ENCODE peak calls at places on chromosomes 5 and 9, in six cellular contexts. X, O, N, Q, K and J are unnamed samples.

GRCh38 chr9:129069128-129069824 is 11.6 kb upstream of the DOLPP1 start:
- DNase-seq in X (no peak), O (peak; percentile 17), N (no peak), Q (peak; percentile 31), K (no peak), J (no peak)

GRCh38 chr9:87427851-87428506 is 69.7 kb upstream of the DAPK1 start:
- DNase-seq in X (peak; percentile 4), O (no peak), N (no peak), Q (no peak), K (no peak), J (no peak)

GRCh38 chr5:36692791-36693763 is 86.7 kb downstream of the SLC1A3 start:
- DNase-seq in X (peak; percentile 77), O (no peak), N (no peak), Q (no peak), K (peak; percentile 30), J (peak; percentile 74)

GRCh38 chr5:154849791-154850201 is 607 bp downstream of the FAXDC2 start:
- DNase-seq in X (peak; percentile 45), O (no peak), N (no peak), Q (no peak), K (no peak), J (no peak)

GRCh38 chr9:135726138-135726853 is 24.3 kb downstream of the KCNT1 start:
- DNase-seq in X (no peak), O (no peak), N (no peak), Q (no peak), K (no peak), J (no peak)

GRCh38 chr9:121246821-121247511 is 21.0 kb upstream of the GSN start:
- DNase-seq in X (peak; percentile 30), O (no peak), N (no peak), Q (no peak), K (peak; percentile 22), J (no peak)

GRCh38 chr5:56763711-56764466 is 51.5 kb upstream of the MAP3K1 start:
- DNase-seq in X (peak; percentile 30), O (no peak), N (peak; percentile 1), Q (no peak), K (no peak), J (peak; percentile 4)

GRCh38 chr5:155082401-155082800 is 68.8 kb downstream of the KIF4B start:
- DNase-seq in X (peak; percentile 82), O (no peak), N (no peak), Q (no peak), K (no peak), J (peak; percentile 14)

GRCh38 chr5:147939431-147940114 is 33.2 kb upstream of the C5orf46 start:
- DNase-seq in X (peak; percentile 79), O (no peak), N (no peak), Q (no peak), K (no peak), J (no peak)

GRCh38 chr9:76223749-76224340 is 170.4 kb downstream of the RFK start:
- DNase-seq in X (peak; percentile 66), O (no peak), N (no peak), Q (no peak), K (no peak), J (no peak)

GRCh38 chr5:53908752-53909151 is 348.3 kb downstream of the NDUFS4 start:
- DNase-seq in X (peak; percentile 73), O (no peak), N (no peak), Q (no peak), K (no peak), J (no peak)

GRCh38 chr5:9207820-9208418 is 338.0 kb downstream of the SEMA5A start:
- DNase-seq in X (peak; percentile 76), O (no peak), N (peak; percentile 35), Q (no peak), K (no peak), J (peak; percentile 49)

GRCh38 chr9:107620801-107621200 is 131.2 kb upstream of the KLF4 start:
- DNase-seq in X (no peak), O (no peak), N (no peak), Q (no peak), K (peak; percentile 51), J (no peak)

GRCh38 chr9:100208673-100209072 is 109.6 kb downstream of the INVS start:
- DNase-seq in X (no peak), O (no peak), N (no peak), Q (no peak), K (no peak), J (no peak)

GRCh38 chr9:73270967-73271722 is 119.5 kb downstream of the ANXA1 start:
- DNase-seq in X (peak; percentile 95), O (no peak), N (no peak), Q (no peak), K (no peak), J (peak; percentile 75)

GRCh38 chr9:135641745-135642144 is 2.4 kb upstream of the GLT6D1 start:
- DNase-seq in X (no peak), O (no peak), N (no peak), Q (no peak), K (no peak), J (peak; percentile 22)

GRCh38 chr5:27093296-27093695 is 54.9 kb upstream of the CDH9 start:
- DNase-seq in X (no peak), O (no peak), N (no peak), Q (no peak), K (no peak), J (no peak)

GRCh38 chr5:179801304-179802206 is 5.1 kb downstream of the MGAT4B start:
- DNase-seq in X (peak; percentile 73), O (peak; percentile 69), N (no peak), Q (peak; percentile 74), K (peak; percentile 75), J (peak; percentile 75)

GRCh38 chr9:91164724-91165520 is 196.8 kb downstream of the AUH start:
- DNase-seq in X (peak; percentile 97), O (peak; percentile 74), N (no peak), Q (no peak), K (no peak), J (no peak)

GRCh38 chr9:32403567-32403966 is 19.1 kb downstream of the ACO1 start:
- DNase-seq in X (no peak), O (no peak), N (no peak), Q (no peak), K (no peak), J (no peak)

GRCh38 chr5:41219655-41220269 is 6.4 kb upstream of the C6 start:
- DNase-seq in X (no peak), O (no peak), N (no peak), Q (no peak), K (no peak), J (no peak)

GRCh38 chr9:93657331-93658111 is 81.1 kb downstream of the PHF2 start:
- DNase-seq in X (no peak), O (no peak), N (no peak), Q (no peak), K (no peak), J (no peak)

GRCh38 chr5:41527201-41527779 is 16.9 kb upstream of the PLCXD3 start:
- DNase-seq in X (peak; percentile 93), O (no peak), N (no peak), Q (no peak), K (no peak), J (peak; percentile 35)

GRCh38 chr9:97853844-97854695 is 1.0 kb downstream of the FOXE1 start:
- DNase-seq in X (peak; percentile 77), O (peak; percentile 48), N (peak; percentile 58), Q (peak; percentile 24), K (no peak), J (peak; percentile 65)

GRCh38 chr9:6692891-6693361 is 47.4 kb upstream of the GLDC start:
- DNase-seq in X (no peak), O (no peak), N (no peak), Q (no peak), K (no peak), J (no peak)

GRCh38 chr5:42566658-42567313 is 143.5 kb downstream of the GHR start:
- DNase-seq in X (no peak), O (no peak), N (no peak), Q (no peak), K (peak; percentile 24), J (peak; percentile 6)

GRCh38 chr5:134051305-134051704 is 46.5 kb upstream of the VDAC1 start:
- DNase-seq in X (peak; percentile 80), O (no peak), N (no peak), Q (no peak), K (no peak), J (no peak)

GRCh38 chr5:154538492-154538891 is 60.5 kb upstream of the HAND1 start:
- DNase-seq in X (no peak), O (no peak), N (no peak), Q (no peak), K (no peak), J (no peak)

GRCh38 chr9:14993061-14993800 is 83.0 kb upstream of the FREM1 start:
- DNase-seq in X (peak; percentile 65), O (peak; percentile 32), N (peak; percentile 64), Q (no peak), K (peak; percentile 87), J (peak; percentile 94)

GRCh38 chr9:121718063-121718462 is 66.6 kb downstream of the DAB2IP start:
- DNase-seq in X (peak; percentile 81), O (no peak), N (peak; percentile 57), Q (no peak), K (peak; percentile 66), J (no peak)

GRCh38 chr9:93008457-93008856 is 50.0 kb upstream of the SUSD3 start:
- DNase-seq in X (no peak), O (no peak), N (no peak), Q (no peak), K (no peak), J (no peak)

GRCh38 chr9:35350827-35351549 is 138.9 kb upstream of the RUSC2 start:
- DNase-seq in X (no peak), O (no peak), N (no peak), Q (no peak), K (no peak), J (no peak)

GRCh38 chr9:71210326-71210725 is 88.9 kb upstream of the TRPM3 start:
- DNase-seq in X (no peak), O (no peak), N (no peak), Q (no peak), K (no peak), J (no peak)

GRCh38 chr9:114709636-114710035 is 27.6 kb upstream of the TEX48 start:
- DNase-seq in X (no peak), O (no peak), N (no peak), Q (no peak), K (no peak), J (no peak)

GRCh38 chr9:94084314-94084713 is at the start of gene PTPDC1:
- DNase-seq in X (peak; percentile 18), O (no peak), N (no peak), Q (no peak), K (peak; percentile 35), J (peak; percentile 52)

GRCh38 chr9:99385814-99386279 is 163.8 kb downstream of the SEC61B start:
- DNase-seq in X (peak; percentile 66), O (no peak), N (no peak), Q (no peak), K (no peak), J (peak; percentile 73)

GRCh38 chr5:170184007-170184687 is 48.6 kb upstream of the C5orf58 start:
- DNase-seq in X (peak; percentile 70), O (peak; percentile 15), N (no peak), Q (no peak), K (peak; percentile 16), J (peak; percentile 66)